ENCODE peak calls at places on chromosomes 13 and 19, in five cellular contexts. C is HCT116, V is K562, R is suprapubic skin, U is transverse colon. J is an unnamed sample.

GRCh38 chr13:50494110-50494509 is 349.4 kb downstream of the DLEU7 start:
- DNase-seq in V (no peak), C (no peak), R (no peak), U (no peak), J (no peak)

GRCh38 chr13:98252931-98253470 is 75.9 kb upstream of the RNF113B start:
- DNase-seq in V (no peak), R (no peak), U (no peak), C (peak), J (no peak)

GRCh38 chr13:20489185-20489820 is 36.4 kb downstream of the CRYL1 start:
- DNase-seq in U (peak), V (no peak), C (peak), R (no peak), J (no peak)

GRCh38 chr13:113656831-113657671 is 947 bp downstream of the ATP4B start:
- DNase-seq in U (peak), V (no peak), C (no peak), R (peak), J (no peak)

GRCh38 chr19:52734340-52734892 is 428 bp downstream of the ZNF611 start:
- DNase-seq in V (peak), C (no peak), R (no peak), U (peak), J (no peak)

GRCh38 chr19:32404213-32404938 is 1.2 kb upstream of the DPY19L3 start:
- DNase-seq in R (no peak), V (no peak), U (no peak), C (no peak), J (no peak)

GRCh38 chr13:112931028-112931934 is 37.7 kb upstream of the MCF2L start:
- DNase-seq in V (peak), C (peak), R (no peak), U (peak), J (peak)

GRCh38 chr19:31331536-31331935 is 17.7 kb downstream of the TSHZ3 start:
- DNase-seq in U (no peak), R (no peak), V (no peak), C (no peak), J (no peak)

GRCh38 chr13:106246817-106247216 is 288.6 kb downstream of the EFNB2 start:
- DNase-seq in C (no peak), R (no peak), V (no peak), U (no peak), J (no peak)

GRCh38 chr13:30569901-30570576 is 47.7 kb upstream of the USPL1 start:
- DNase-seq in C (peak), U (peak), R (no peak), V (no peak), J (no peak)

GRCh38 chr13:26585136-26585535 is 27.7 kb downstream of the WASF3 start:
- DNase-seq in U (no peak), V (no peak), R (no peak), C (no peak), J (no peak)

GRCh38 chr19:13155472-13156284 is 5.5 kb downstream of the IER2 start:
- DNase-seq in U (peak), R (peak), V (peak), C (no peak), J (peak)

GRCh38 chr19:13153627-13154240 is 3.5 kb downstream of the IER2 start:
- DNase-seq in C (no peak), R (no peak), V (peak), U (peak), J (peak)

GRCh38 chr19:13154911-13155471 is 4.8 kb downstream of the IER2 start:
- DNase-seq in U (peak), C (peak), V (peak), R (peak), J (peak)

GRCh38 chr19:13152854-13153626 is 2.8 kb downstream of the IER2 start:
- DNase-seq in V (peak), C (peak), R (peak), U (peak), J (peak)

DNA sequence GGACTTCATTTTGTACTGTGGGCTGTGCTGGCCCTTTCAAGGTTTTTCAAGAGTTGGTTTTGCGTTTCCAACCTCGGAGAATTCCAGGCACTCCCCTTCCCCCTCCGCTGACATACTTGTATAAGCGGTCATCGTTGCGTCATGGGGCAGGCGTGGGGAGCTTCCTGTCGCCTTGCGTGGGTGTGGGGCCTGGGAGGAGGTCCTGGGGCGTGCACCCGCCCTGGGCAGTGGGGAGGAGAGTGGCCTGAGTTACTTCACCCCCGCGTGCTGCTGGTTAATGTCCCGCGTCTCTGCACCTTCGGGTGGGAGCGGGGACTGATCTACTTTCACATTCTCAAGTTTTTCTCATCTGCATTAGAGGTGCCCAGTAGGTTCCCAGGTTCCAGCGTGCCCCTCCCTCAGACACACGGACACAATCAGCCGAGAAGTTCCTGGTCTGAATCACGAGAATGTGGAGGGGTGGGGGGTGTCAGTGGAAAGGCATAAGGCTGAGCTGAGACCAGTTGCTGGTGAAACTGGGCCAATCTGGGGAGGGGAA is 4.1 kb downstream of the IER2 start:
- DNase-seq in V (peak), C (no peak), U (peak), R (peak), J (peak)
- TF ChIP-seq POLR2A in V (peak), C (peak), U (peak), R (peak), J (peak)

GRCh38 chr19:45278087-45278486 is 27.0 kb downstream of the MARK4 start:
- DNase-seq in R (no peak), C (no peak), U (no peak), V (no peak), J (no peak)

GRCh38 chr19:45280471-45280961 is 29.4 kb downstream of the MARK4 start:
- DNase-seq in C (no peak), V (no peak), R (no peak), U (no peak), J (no peak)

GRCh38 chr19:45279587-45280192 is 28.6 kb downstream of the MARK4 start:
- DNase-seq in V (no peak), U (no peak), C (no peak), R (no peak), J (no peak)

DNA sequence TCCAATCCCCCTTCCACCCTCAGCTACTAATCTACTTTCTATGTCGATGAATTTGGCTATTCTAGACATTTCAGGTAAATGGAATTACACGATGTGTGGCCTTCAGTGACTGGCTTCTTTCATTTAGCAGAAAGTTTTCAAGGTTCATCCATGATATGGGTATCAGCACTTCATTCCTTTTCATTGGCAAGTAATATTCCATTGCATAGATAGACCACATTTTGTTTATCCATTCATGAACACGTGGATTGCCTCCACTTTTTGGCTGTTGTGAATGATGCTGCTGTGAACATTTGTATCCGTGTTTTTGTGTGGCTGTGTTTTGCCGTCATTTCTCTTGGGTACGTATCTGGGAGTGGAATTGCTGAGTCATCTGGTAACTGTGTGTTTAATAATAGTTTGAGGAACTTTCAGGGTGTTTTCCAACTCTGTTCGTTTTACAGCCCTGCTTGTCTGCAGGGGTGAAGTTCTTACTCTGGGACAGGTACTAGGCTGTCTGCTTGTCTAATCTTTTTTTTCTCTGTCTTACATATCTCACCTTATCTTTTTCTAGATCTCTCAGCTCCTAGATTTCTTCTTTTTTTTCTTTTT is 32.5 kb downstream of the MARK4 start:
- DNase-seq in R (no peak), C (no peak), V (no peak), U (no peak), J (no peak)
- TF ChIP-seq POLR2AphosphoS5 in R (no peak), C (no peak), V (no peak), U (no peak), J (no peak)

DNA sequence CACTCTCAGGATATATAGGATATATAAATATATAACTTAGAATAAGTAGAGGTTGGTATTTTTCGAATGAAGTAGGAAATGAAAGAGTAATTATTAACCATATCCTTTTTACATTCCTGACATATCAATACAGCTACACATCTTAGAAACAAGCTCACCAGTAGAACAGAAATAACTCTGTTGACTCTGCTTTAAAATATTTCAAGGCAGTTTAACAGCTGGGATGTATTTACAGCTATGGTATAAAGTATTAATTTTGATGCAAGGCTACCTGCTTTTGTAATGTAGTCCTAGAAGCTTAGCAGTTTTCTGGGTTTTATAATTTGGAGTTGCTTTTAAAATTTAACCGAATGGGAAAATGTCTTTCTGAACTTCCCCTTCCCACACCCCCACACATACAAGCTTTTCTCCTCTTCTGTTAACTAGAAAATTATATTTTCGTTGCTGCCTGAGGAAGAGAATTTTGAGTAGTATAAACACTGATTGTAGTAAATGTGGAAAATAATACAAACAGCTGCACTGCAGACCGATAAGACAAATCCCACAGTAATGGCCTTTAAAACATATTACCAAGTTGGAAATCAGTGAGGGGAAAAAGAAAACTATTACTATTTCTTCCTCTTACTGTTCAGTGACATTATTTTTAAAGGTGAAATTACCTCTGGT is 147.7 kb downstream of the GGACT start:
- DNase-seq in V (no peak), C (no peak), U (no peak), R (no peak), J (no peak)
- H3K27ac ChIP-seq in V (no peak), C (no peak), U (no peak), R (no peak), J (no peak)

GRCh38 chr19:12723643-12724426 is at the start of gene TNPO2:
- DNase-seq in R (no peak), U (peak), C (peak), V (peak), J (no peak)
- TF ChIP-seq POLR2A in R (no peak), U (no peak), C (no peak), V (peak), J (no peak)

GRCh38 chr19:36215276-36216171 is 618 bp downstream of the ZNF146 start:
- DNase-seq in U (peak), V (no peak), R (peak), C (no peak), J (no peak)
- TF ChIP-seq POLR2AphosphoS5 in U (no peak), V (no peak), R (no peak), C (no peak), J (no peak)

GRCh38 chr13:34349091-34349722 is 531.3 kb downstream of the RFC3 start:
- DNase-seq in R (peak), U (peak), V (no peak), C (no peak), J (peak)
- H3K27ac ChIP-seq in R (no peak), U (no peak), V (no peak), C (no peak), J (peak)

DNA sequence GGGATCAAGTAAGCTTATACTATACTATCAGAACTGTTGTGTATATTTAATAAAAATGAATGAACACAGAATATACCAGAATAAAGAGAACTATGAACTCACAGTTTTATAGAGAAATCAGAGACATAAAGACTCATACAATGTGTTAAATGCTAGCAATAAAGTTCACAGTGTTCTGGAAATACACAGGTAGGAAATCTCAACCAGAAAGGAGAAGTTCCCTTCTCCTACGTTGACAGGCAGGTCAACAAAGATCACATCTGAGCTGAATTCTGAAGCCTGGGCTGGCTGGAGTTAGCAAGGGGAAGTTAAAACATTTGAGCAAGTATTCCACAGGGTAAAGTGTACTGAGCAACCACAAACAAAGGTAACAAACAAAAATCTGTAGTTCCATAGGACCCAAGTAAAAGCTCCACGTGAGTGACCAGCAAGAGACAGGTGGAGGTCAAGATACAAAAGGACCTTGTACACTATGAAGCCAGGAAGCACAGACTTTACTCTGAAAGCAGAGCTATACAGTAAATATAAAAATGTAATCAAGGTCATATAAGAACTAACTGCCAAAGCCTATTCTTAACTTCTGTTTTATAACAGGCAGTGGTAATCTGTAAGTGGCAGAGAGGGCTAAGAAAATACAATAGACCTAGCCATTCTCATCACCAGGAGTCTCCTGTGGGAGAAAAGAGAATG is 13.0 kb downstream of the FBXL3 start:
- DNase-seq in C (no peak), U (no peak), V (no peak), R (no peak), J (no peak)
- TF ChIP-seq POLR2A in C (no peak), U (no peak), V (no peak), R (no peak), J (no peak)

GRCh38 chr19:11067356-11068113 is 21.7 kb upstream of the LDLR start:
- DNase-seq in R (no peak), C (no peak), U (no peak), V (no peak), J (no peak)

GRCh38 chr19:11069451-11070009 is 19.7 kb upstream of the LDLR start:
- DNase-seq in R (no peak), V (no peak), C (no peak), U (no peak), J (no peak)

GRCh38 chr19:11064831-11065303 is 24.4 kb upstream of the LDLR start:
- DNase-seq in C (no peak), U (no peak), R (no peak), V (peak), J (no peak)

GRCh38 chr19:11063434-11063833 is 25.8 kb upstream of the LDLR start:
- DNase-seq in R (no peak), U (no peak), V (no peak), C (no peak), J (no peak)

GRCh38 chr19:11066326-11066725 is 22.9 kb upstream of the LDLR start:
- DNase-seq in U (no peak), C (no peak), R (no peak), V (no peak), J (no peak)
- TF ChIP-seq POLR2AphosphoS5 in U (no peak), C (no peak), R (no peak), V (no peak), J (no peak)

J was measured in breast epithelium.